ENCODE peak calls at places on chromosomes 16 and 17, in eight cellular contexts. S, D, P, B, J, C, T and R are unnamed samples.

GRCh38 chr16:74623214-74623842 is 16.4 kb upstream of the GLG1 start:
- DNase-seq in B (peak; percentile 27), S (peak; percentile 18), P (no peak), C (peak; percentile 68), J (no peak), D (no peak), T (peak; percentile 7), R (no peak)

GRCh38 chr17:81004336-81005015 is 12.8 kb downstream of the CHMP6 start:
- DNase-seq in C (no peak), D (no peak), S (no peak), T (no peak), P (no peak), B (no peak), J (no peak), R (no peak)

GRCh38 chr17:29840884-29841283 is 89.1 kb downstream of the SSH2 start:
- DNase-seq in C (no peak), T (no peak), D (no peak), P (no peak), B (no peak), S (no peak), J (no peak), R (no peak)

GRCh38 chr16:71569621-71570020 is 7.3 kb downstream of the TAT start:
- DNase-seq in D (no peak), C (no peak), S (no peak), J (no peak), B (no peak), P (no peak), T (no peak), R (no peak)

GRCh38 chr17:42894283-42895184 is 6.1 kb upstream of the G6PC1 start:
- DNase-seq in B (no peak), J (no peak), C (no peak), S (no peak), D (no peak), T (peak; percentile 71), P (no peak), R (no peak)

GRCh38 chr16:9050102-9050830 is 41.2 kb upstream of the HAPSTR1 start:
- DNase-seq in C (peak; percentile 41), T (no peak), J (no peak), D (no peak), B (no peak), S (no peak), P (no peak), R (no peak)

GRCh38 chr17:47967607-47968252 is 3.2 kb upstream of the CDK5RAP3 start:
- DNase-seq in J (peak; percentile 53), S (no peak), D (no peak), C (peak; percentile 80), T (peak; percentile 58), P (no peak), B (peak; percentile 38), R (no peak)

GRCh38 chr16:56830669-56831068 is 34.3 kb upstream of the SLC12A3 start:
- DNase-seq in C (no peak), B (no peak), J (no peak), D (no peak), S (no peak), T (no peak), P (no peak), R (no peak)

GRCh38 chr16:83744521-83744981 is 63.2 kb upstream of the HSBP1 start:
- DNase-seq in J (no peak), B (no peak), D (peak; percentile 21), S (no peak), C (no peak), P (no peak), T (no peak), R (no peak)

GRCh38 chr17:16470302-16470701 is 21.7 kb downstream of the LRRC75A start:
- DNase-seq in S (no peak), T (no peak), J (no peak), B (no peak), C (no peak), D (no peak), P (no peak), R (no peak)

GRCh38 chr17:81453712-81454111 is 58.5 kb downstream of the BAHCC1 start:
- DNase-seq in S (no peak), B (no peak), D (no peak), C (no peak), T (no peak), J (no peak), P (no peak), R (no peak)

GRCh38 chr17:36933174-36934143 is 3.8 kb upstream of the LHX1 start:
- DNase-seq in J (no peak), S (no peak), B (no peak), D (no peak), P (no peak), C (no peak), T (no peak), R (no peak)

GRCh38 chr17:40058151-40058784 is 4.1 kb upstream of the MED24 start:
- DNase-seq in P (no peak), S (no peak), J (no peak), D (no peak), C (no peak), B (no peak), T (no peak), R (no peak)

GRCh38 chr17:73566905-73567782 is 77.1 kb downstream of the SDK2 start:
- DNase-seq in D (no peak), P (no peak), S (peak; percentile 36), J (no peak), T (no peak), C (no peak), B (no peak), R (peak; percentile 65)

GRCh38 chr17:62572488-62573469 is 54.7 kb upstream of the MRC2 start:
- DNase-seq in S (no peak), B (no peak), J (no peak), T (no peak), C (no peak), P (no peak), D (no peak), R (no peak)

GRCh38 chr16:78748471-78748929 is 649.0 kb downstream of the WWOX start:
- DNase-seq in C (no peak), S (peak; percentile 11), P (no peak), D (peak; percentile 28), B (no peak), T (no peak), J (no peak), R (no peak)

GRCh38 chr17:182164-182751 is 808 bp upstream of the DOC2B start:
- DNase-seq in P (no peak), C (no peak), B (no peak), D (no peak), T (peak; percentile 75), J (no peak), S (no peak), R (no peak)

GRCh38 chr16:732936-733335 is 6.0 kb downstream of the HAGHL start:
- DNase-seq in B (no peak), P (no peak), D (no peak), J (no peak), C (peak; percentile 53), S (no peak), T (no peak), R (no peak)

GRCh38 chr17:31854672-31855071 is 4.4 kb downstream of the COPRS start:
- DNase-seq in C (no peak), D (no peak), B (no peak), P (no peak), S (no peak), T (no peak), J (no peak), R (no peak)

GRCh38 chr17:20073056-20073979 is 64.2 kb downstream of the SPECC1 start:
- DNase-seq in P (no peak), S (peak; percentile 73), D (peak; percentile 37), J (no peak), T (peak; percentile 34), B (no peak), C (no peak), R (no peak)

GRCh38 chr17:78615631-78616030 is 38.4 kb upstream of the DNAH17 start:
- DNase-seq in D (no peak), S (no peak), T (no peak), B (no peak), P (no peak), J (no peak), C (no peak), R (no peak)

DNA sequence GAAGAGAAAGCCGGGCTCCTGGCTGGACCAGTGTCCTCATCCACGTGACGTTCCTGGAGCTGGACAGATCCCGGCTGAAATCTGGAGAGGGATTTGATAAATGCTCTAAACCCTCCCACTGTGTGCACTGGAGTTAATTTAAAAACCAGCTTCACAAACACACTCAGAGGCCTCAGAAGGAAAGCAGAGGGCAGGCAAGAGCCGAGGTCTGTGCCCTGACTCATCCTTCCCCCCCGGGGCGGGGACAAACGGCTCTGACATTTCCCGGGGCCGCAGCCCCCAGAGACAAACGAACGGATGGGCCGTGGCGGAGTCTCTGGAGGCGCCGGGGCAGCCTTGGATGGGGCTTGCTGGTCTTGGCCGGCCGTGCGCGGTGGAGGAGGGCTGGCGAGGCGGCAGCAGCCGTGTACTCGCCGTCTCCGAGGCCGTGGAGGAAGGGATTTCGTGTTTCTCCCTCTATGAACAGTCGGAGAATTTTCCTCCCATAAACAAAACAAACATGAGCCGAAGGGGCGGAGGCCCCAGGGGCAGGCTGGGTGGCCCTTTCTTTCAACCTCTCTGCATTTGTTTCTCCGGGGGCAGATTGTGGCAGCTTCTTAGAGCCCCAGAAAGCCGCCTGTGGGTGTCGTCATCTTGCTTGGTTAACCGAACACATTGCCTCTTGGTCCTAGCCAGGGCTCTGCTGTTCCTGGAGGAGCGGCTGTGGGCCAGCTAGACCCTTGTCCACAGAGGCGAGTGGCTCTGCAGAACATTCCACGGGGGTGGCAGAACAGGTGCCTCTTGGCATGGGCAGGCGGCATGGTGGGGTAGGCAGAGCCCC is 94.3 kb downstream of the NTN1 start:
- DNase-seq in P (no peak), S (no peak), T (peak; percentile 27), C (peak; percentile 78), D (peak; percentile 33), J (no peak), B (no peak), R (no peak)
- H3K27ac ChIP-seq in P (no peak overlapping the region), S (no peak overlapping the region), T (peak overlapping the region; percentile 73), C (peak overlapping the region; percentile 73), D (peak overlapping the region; percentile 37), J (no peak overlapping the region), B (no peak overlapping the region), R (no peak overlapping the region)

DNA sequence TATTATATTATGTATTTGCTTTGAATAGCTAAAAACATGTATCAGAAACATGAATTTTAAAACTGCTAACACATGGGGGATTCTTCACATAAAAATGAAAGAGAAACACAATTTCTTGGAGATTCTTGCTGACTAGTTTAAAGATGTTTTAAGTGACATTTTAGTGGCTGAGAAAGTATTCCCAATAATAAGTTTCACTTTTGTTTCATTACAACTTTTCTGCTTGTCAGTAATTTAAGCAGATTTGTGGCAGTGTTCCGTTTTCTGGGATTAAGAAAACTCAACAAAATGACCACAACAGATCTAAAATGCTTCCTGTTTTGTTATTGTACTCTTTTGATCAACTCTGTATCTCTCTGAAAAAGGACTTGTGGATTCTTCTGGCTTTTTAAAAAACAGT is 75.9 kb downstream of the NLK start:
- DNase-seq in T (no peak), B (no peak), P (no peak), D (no peak), S (peak; percentile 72), C (no peak), J (no peak), R (no peak)
- H3K4me3 ChIP-seq in T (no peak overlapping the region), B (no peak overlapping the region), P (peak overlapping the region; percentile 29), D (no peak overlapping the region), S (peak overlapping the region; percentile 18), C (no peak overlapping the region), J (no peak overlapping the region), R (peak overlapping the region; percentile 5)

GRCh38 chr17:12136646-12137045 is 116.0 kb downstream of the MAP2K4 start:
- DNase-seq in T (no peak), B (no peak), S (no peak), J (no peak), P (no peak), C (no peak), D (no peak), R (no peak)
- H3K27ac ChIP-seq in T (no peak overlapping the region), B (no peak overlapping the region), S (no peak overlapping the region), J (no peak overlapping the region), P (no peak overlapping the region), C (no peak overlapping the region), D (no peak overlapping the region), R (no peak overlapping the region)

GRCh38 chr17:57874058-57874419 is 24.2 kb upstream of the MRPS23 start:
- DNase-seq in B (no peak), T (no peak), S (no peak), P (no peak), J (no peak), D (no peak), C (no peak), R (no peak)
- H3K4me3 ChIP-seq in B (peak overlapping the region; percentile 12), T (no peak overlapping the region), S (no peak overlapping the region), P (peak overlapping the region; percentile 51), J (no peak overlapping the region), D (peak overlapping the region; percentile 41), C (no peak overlapping the region), R (no peak overlapping the region)